ENCODE peak calls at places on chromosomes 13 and 19, in seven cellular contexts. One of them, this sample, is unnamed.

GRCh38 chr13:91482427-91482826 is 84.0 kb downstream of the GPC5 start:
- DNase-seq in heart left ventricle: no peak
- DNase-seq in spleen: no peak
- DNase-seq in A549: no peak
- DNase-seq in thyroid gland: no peak
- DNase-seq in right lobe of liver: no peak
- DNase-seq in body of pancreas: no peak
- DNase-seq in this sample: no peak

GRCh38 chr13:33582121-33582520 is 235.8 kb upstream of the RFC3 start:
- DNase-seq in right lobe of liver: no peak
- DNase-seq in body of pancreas: no peak
- DNase-seq in spleen: no peak
- DNase-seq in thyroid gland: no peak
- DNase-seq in heart left ventricle: no peak
- DNase-seq in A549: no peak
- DNase-seq in this sample: no peak

GRCh38 chr19:53868091-53868891 is 608 bp downstream of the MYADM start:
- DNase-seq in A549: peak
- DNase-seq in thyroid gland: peak
- DNase-seq in spleen: peak
- DNase-seq in body of pancreas: peak
- DNase-seq in right lobe of liver: peak
- DNase-seq in heart left ventricle: peak
- DNase-seq in this sample: no peak

GRCh38 chr19:43524922-43525835 is 1.8 kb downstream of the ETHE1 start:
- DNase-seq in heart left ventricle: no peak
- DNase-seq in right lobe of liver: peak
- DNase-seq in thyroid gland: peak
- DNase-seq in A549: peak
- DNase-seq in spleen: no peak
- DNase-seq in body of pancreas: peak
- DNase-seq in this sample: peak

GRCh38 chr19:5228932-5229777 is 111.5 kb downstream of the PTPRS start:
- DNase-seq in spleen: no peak
- DNase-seq in right lobe of liver: no peak
- DNase-seq in A549: peak
- DNase-seq in thyroid gland: peak
- DNase-seq in body of pancreas: no peak
- DNase-seq in heart left ventricle: no peak
- DNase-seq in this sample: peak

GRCh38 chr13:40306817-40307216 is 359.6 kb downstream of the FOXO1 start:
- DNase-seq in right lobe of liver: no peak
- DNase-seq in body of pancreas: no peak
- DNase-seq in spleen: no peak
- DNase-seq in thyroid gland: no peak
- DNase-seq in A549: no peak
- DNase-seq in heart left ventricle: no peak
- DNase-seq in this sample: no peak

GRCh38 chr19:54955356-54955755 is 8.0 kb upstream of the NLRP7 start:
- DNase-seq in thyroid gland: no peak
- DNase-seq in body of pancreas: no peak
- DNase-seq in heart left ventricle: no peak
- DNase-seq in A549: no peak
- DNase-seq in spleen: no peak
- DNase-seq in right lobe of liver: no peak
- DNase-seq in this sample: no peak

GRCh38 chr13:69109891-69110525 is 997.6 kb upstream of the ATXN8OS start:
- DNase-seq in right lobe of liver: no peak
- DNase-seq in thyroid gland: no peak
- DNase-seq in heart left ventricle: no peak
- DNase-seq in body of pancreas: no peak
- DNase-seq in spleen: no peak
- DNase-seq in A549: no peak
- DNase-seq in this sample: no peak

GRCh38 chr19:15154002-15154612 is 46.7 kb downstream of the NOTCH3 start:
- DNase-seq in heart left ventricle: no peak
- DNase-seq in A549: peak
- DNase-seq in thyroid gland: no peak
- DNase-seq in right lobe of liver: no peak
- DNase-seq in body of pancreas: no peak
- DNase-seq in spleen: no peak
- DNase-seq in this sample: no peak

GRCh38 chr13:49419292-49419691 is 24.6 kb downstream of the CAB39L start:
- DNase-seq in thyroid gland: no peak
- DNase-seq in A549: no peak
- DNase-seq in heart left ventricle: no peak
- DNase-seq in body of pancreas: no peak
- DNase-seq in spleen: no peak
- DNase-seq in right lobe of liver: no peak
- DNase-seq in this sample: no peak

GRCh38 chr13:94481966-94482365 is 2.5 kb upstream of the DCT start:
- DNase-seq in body of pancreas: peak
- DNase-seq in thyroid gland: no peak
- DNase-seq in A549: peak
- DNase-seq in right lobe of liver: no peak
- DNase-seq in spleen: no peak
- DNase-seq in heart left ventricle: no peak
- DNase-seq in this sample: no peak

GRCh38 chr19:8571006-8571411 is 6.2 kb downstream of the MYO1F start:
- DNase-seq in right lobe of liver: no peak
- DNase-seq in A549: peak
- DNase-seq in spleen: peak
- DNase-seq in thyroid gland: peak
- DNase-seq in heart left ventricle: no peak
- DNase-seq in body of pancreas: peak
- DNase-seq in this sample: no peak

GRCh38 chr19:2270157-2270571 is 11.8 kb downstream of the PEAK3 start:
- DNase-seq in body of pancreas: peak
- DNase-seq in right lobe of liver: peak
- DNase-seq in spleen: peak
- DNase-seq in thyroid gland: peak
- DNase-seq in heart left ventricle: peak
- DNase-seq in A549: no peak
- DNase-seq in this sample: peak

GRCh38 chr13:42762917-42763316 is 18.5 kb upstream of the FAM216B start:
- DNase-seq in heart left ventricle: no peak
- DNase-seq in thyroid gland: no peak
- DNase-seq in body of pancreas: no peak
- DNase-seq in A549: no peak
- DNase-seq in spleen: no peak
- DNase-seq in right lobe of liver: no peak
- DNase-seq in this sample: no peak

GRCh38 chr13:21541271-21541670 is 62.7 kb downstream of the MICU2 start:
- DNase-seq in thyroid gland: no peak
- DNase-seq in right lobe of liver: no peak
- DNase-seq in heart left ventricle: no peak
- DNase-seq in spleen: no peak
- DNase-seq in body of pancreas: no peak
- DNase-seq in A549: no peak
- DNase-seq in this sample: no peak

GRCh38 chr13:43838909-43839308 is 40.6 kb downstream of the CCDC122 start:
- DNase-seq in body of pancreas: no peak
- DNase-seq in right lobe of liver: no peak
- DNase-seq in A549: no peak
- DNase-seq in thyroid gland: no peak
- DNase-seq in spleen: no peak
- DNase-seq in heart left ventricle: no peak
- DNase-seq in this sample: no peak

GRCh38 chr19:2446390-2446789 is 10.4 kb downstream of the LMNB2 start:
- DNase-seq in heart left ventricle: no peak
- DNase-seq in thyroid gland: no peak
- DNase-seq in body of pancreas: no peak
- DNase-seq in spleen: peak
- DNase-seq in right lobe of liver: no peak
- DNase-seq in A549: no peak
- DNase-seq in this sample: no peak

GRCh38 chr13:28425796-28426195 is 69.1 kb downstream of the FLT1 start:
- DNase-seq in right lobe of liver: no peak
- DNase-seq in spleen: no peak
- DNase-seq in A549: no peak
- DNase-seq in heart left ventricle: no peak
- DNase-seq in thyroid gland: no peak
- DNase-seq in body of pancreas: no peak
- DNase-seq in this sample: no peak

GRCh38 chr19:6963937-6964336 is 57.3 kb downstream of the MBD3L2B start:
- DNase-seq in A549: no peak
- DNase-seq in thyroid gland: no peak
- DNase-seq in heart left ventricle: no peak
- DNase-seq in spleen: no peak
- DNase-seq in right lobe of liver: no peak
- DNase-seq in body of pancreas: no peak
- DNase-seq in this sample: peak

GRCh38 chr13:93173656-93174055 is 53.0 kb upstream of the GPC6 start:
- DNase-seq in right lobe of liver: no peak
- DNase-seq in spleen: no peak
- DNase-seq in A549: no peak
- DNase-seq in body of pancreas: no peak
- DNase-seq in heart left ventricle: no peak
- DNase-seq in thyroid gland: no peak
- DNase-seq in this sample: no peak

GRCh38 chr13:46058268-46058667 is 5.7 kb upstream of the ZC3H13 start:
- DNase-seq in A549: no peak
- DNase-seq in body of pancreas: no peak
- DNase-seq in heart left ventricle: no peak
- DNase-seq in spleen: no peak
- DNase-seq in thyroid gland: no peak
- DNase-seq in right lobe of liver: no peak
- DNase-seq in this sample: no peak

GRCh38 chr19:48470856-48471255 is 1.7 kb downstream of the CYTH2 start:
- DNase-seq in body of pancreas: no peak
- DNase-seq in heart left ventricle: no peak
- DNase-seq in right lobe of liver: no peak
- DNase-seq in thyroid gland: no peak
- DNase-seq in spleen: no peak
- DNase-seq in A549: no peak
- DNase-seq in this sample: no peak

GRCh38 chr13:78020861-78021260 is 102.2 kb upstream of the EDNRB start:
- DNase-seq in thyroid gland: no peak
- DNase-seq in body of pancreas: no peak
- DNase-seq in heart left ventricle: no peak
- DNase-seq in right lobe of liver: no peak
- DNase-seq in spleen: no peak
- DNase-seq in A549: no peak
- DNase-seq in this sample: no peak

GRCh38 chr13:38787550-38787949 is 100.7 kb downstream of the FREM2 start:
- DNase-seq in heart left ventricle: no peak
- DNase-seq in spleen: no peak
- DNase-seq in body of pancreas: no peak
- DNase-seq in A549: no peak
- DNase-seq in right lobe of liver: no peak
- DNase-seq in thyroid gland: no peak
- DNase-seq in this sample: no peak

GRCh38 chr13:38781539-38781938 is 94.7 kb downstream of the FREM2 start:
- DNase-seq in right lobe of liver: no peak
- DNase-seq in A549: no peak
- DNase-seq in body of pancreas: no peak
- DNase-seq in thyroid gland: no peak
- DNase-seq in heart left ventricle: no peak
- DNase-seq in spleen: no peak
- DNase-seq in this sample: no peak

GRCh38 chr13:38785047-38785446 is 98.2 kb downstream of the FREM2 start:
- DNase-seq in heart left ventricle: no peak
- DNase-seq in thyroid gland: no peak
- DNase-seq in A549: no peak
- DNase-seq in body of pancreas: no peak
- DNase-seq in right lobe of liver: no peak
- DNase-seq in spleen: no peak
- DNase-seq in this sample: no peak

GRCh38 chr13:38785490-38785889 is 98.6 kb downstream of the FREM2 start:
- DNase-seq in body of pancreas: no peak
- DNase-seq in heart left ventricle: no peak
- DNase-seq in spleen: no peak
- DNase-seq in A549: no peak
- DNase-seq in right lobe of liver: no peak
- DNase-seq in thyroid gland: no peak
- DNase-seq in this sample: no peak

GRCh38 chr13:38783992-38784875 is 97.4 kb downstream of the FREM2 start:
- DNase-seq in thyroid gland: no peak
- DNase-seq in A549: no peak
- DNase-seq in body of pancreas: peak
- DNase-seq in right lobe of liver: no peak
- DNase-seq in spleen: no peak
- DNase-seq in heart left ventricle: no peak
- DNase-seq in this sample: no peak
- H3K4me3 ChIP-seq in thyroid gland: no peak
- H3K4me3 ChIP-seq in A549: no peak
- H3K4me3 ChIP-seq in body of pancreas: no peak
- H3K4me3 ChIP-seq in right lobe of liver: no peak
- H3K4me3 ChIP-seq in spleen: no peak
- H3K4me3 ChIP-seq in heart left ventricle: no peak
- H3K4me3 ChIP-seq in this sample: no peak

GRCh38 chr19:58361900-58362271 is 665 bp downstream of the ZNF497 start:
- DNase-seq in thyroid gland: no peak
- DNase-seq in heart left ventricle: peak
- DNase-seq in body of pancreas: peak
- DNase-seq in right lobe of liver: peak
- DNase-seq in spleen: peak
- DNase-seq in A549: peak
- DNase-seq in this sample: peak
- TF ChIP-seq POLR2A in thyroid gland: no peak
- TF ChIP-seq POLR2A in heart left ventricle: no peak
- TF ChIP-seq POLR2A in body of pancreas: no peak
- TF ChIP-seq POLR2A in right lobe of liver: no peak
- TF ChIP-seq POLR2A in spleen: no peak
- TF ChIP-seq POLR2A in A549: peak
- TF ChIP-seq POLR2A in this sample: no peak

GRCh38 chr19:35134601-35135091 is at the start of gene LGI4:
- DNase-seq in spleen: no peak
- DNase-seq in heart left ventricle: no peak
- DNase-seq in right lobe of liver: no peak
- DNase-seq in thyroid gland: no peak
- DNase-seq in body of pancreas: no peak
- DNase-seq in A549: no peak
- DNase-seq in this sample: no peak
- H3K4me3 ChIP-seq in spleen: no peak
- H3K4me3 ChIP-seq in heart left ventricle: peak
- H3K4me3 ChIP-seq in right lobe of liver: no peak
- H3K4me3 ChIP-seq in thyroid gland: no peak
- H3K4me3 ChIP-seq in body of pancreas: no peak
- H3K4me3 ChIP-seq in A549: no peak
- H3K4me3 ChIP-seq in this sample: no peak

GRCh38 chr19:56159009-56159501 is 16.8 kb upstream of the GALP start:
- DNase-seq in A549: no peak
- DNase-seq in spleen: no peak
- DNase-seq in body of pancreas: no peak
- DNase-seq in right lobe of liver: no peak
- DNase-seq in thyroid gland: no peak
- DNase-seq in heart left ventricle: no peak
- DNase-seq in this sample: no peak
- TF ChIP-seq POLR2A in A549: no peak
- TF ChIP-seq POLR2A in spleen: no peak
- TF ChIP-seq POLR2A in body of pancreas: no peak
- TF ChIP-seq POLR2A in right lobe of liver: no peak
- TF ChIP-seq POLR2A in thyroid gland: no peak
- TF ChIP-seq POLR2A in heart left ventricle: no peak
- TF ChIP-seq POLR2A in this sample: no peak